ENCODE peak calls at places on chromosomes 11 and 22, in eight cellular contexts. D, X, L, I, C, S, U and A are unnamed samples.

GRCh38 chr11:127470485-127470884 is 469.9 kb upstream of the KIRREL3 start:
- DNase-seq in S (no peak), U (no peak), I (no peak), L (peak; percentile 18), X (no peak), D (no peak), C (no peak), A (no peak)

GRCh38 chr11:16278273-16278672 is 78.1 kb downstream of the SOX6 start:
- DNase-seq in C (no peak), S (no peak), X (no peak), I (no peak), D (no peak), L (no peak), U (no peak), A (no peak)

GRCh38 chr11:76707293-76707825 is 36.8 kb upstream of the LRRC32 start:
- DNase-seq in D (no peak), I (no peak), X (no peak), U (no peak), S (no peak), L (no peak), C (no peak), A (no peak)

GRCh38 chr11:77557553-77557952 is 32.2 kb upstream of the AQP11 start:
- DNase-seq in D (no peak), L (peak; percentile 62), U (no peak), I (no peak), C (no peak), X (no peak), S (no peak), A (no peak)

GRCh38 chr11:101049813-101050212 is 79.8 kb downstream of the PGR start:
- DNase-seq in C (no peak), L (no peak), S (no peak), I (no peak), X (no peak), D (no peak), U (no peak), A (no peak)

GRCh38 chr22:44247923-44248892 is 64.5 kb downstream of the SHISAL1 start:
- DNase-seq in S (no peak), I (no peak), X (no peak), D (no peak), L (no peak), C (no peak), U (no peak), A (peak; percentile 29)

GRCh38 chr11:119624102-119624615 is 104.8 kb downstream of the NECTIN1 start:
- DNase-seq in D (no peak), U (no peak), S (no peak), L (no peak), X (no peak), I (no peak), C (no peak), A (no peak)

GRCh38 chr11:10255388-10256125 is 38.5 kb downstream of the SBF2 start:
- DNase-seq in U (no peak), I (no peak), C (no peak), S (no peak), L (no peak), D (no peak), X (no peak), A (no peak)

GRCh38 chr11:91904792-91905785 is 319.5 kb upstream of the FAT3 start:
- DNase-seq in S (no peak), C (no peak), L (no peak), D (no peak), I (no peak), X (no peak), U (no peak), A (no peak)

GRCh38 chr11:90251599-90251998 is 28.8 kb upstream of the CHORDC1 start:
- DNase-seq in X (no peak), D (no peak), S (no peak), C (no peak), L (no peak), I (no peak), U (no peak), A (no peak)

GRCh38 chr11:55942785-55943392 is 6.7 kb upstream of the OR5I1 start:
- DNase-seq in C (no peak), I (no peak), X (peak; percentile 33), D (no peak), L (peak; percentile 57), S (no peak), U (no peak), A (no peak)

GRCh38 chr11:67376873-67377808 is 3.7 kb upstream of the CLCF1 start:
- DNase-seq in D (peak; percentile 49), U (no peak), I (no peak), X (no peak), S (no peak), L (no peak), C (no peak), A (no peak)

GRCh38 chr11:64759722-64760719 is at the start of gene PYGM:
- DNase-seq in S (no peak), L (no peak), X (peak; percentile 94), D (peak; percentile 92), U (peak; percentile 89), I (no peak), C (no peak), A (no peak)

GRCh38 chr11:7490054-7490453 is 4.7 kb downstream of the OLFML1 start:
- DNase-seq in S (no peak), I (no peak), C (no peak), D (no peak), X (peak; percentile 57), L (no peak), U (no peak), A (no peak)

GRCh38 chr22:27310966-27311665 is 490.4 kb downstream of the MN1 start:
- DNase-seq in I (no peak), S (no peak), U (no peak), L (no peak), X (no peak), D (no peak), C (no peak), A (no peak)

GRCh38 chr11:111736621-111737055 is 29.6 kb downstream of the PPP2R1B start:
- DNase-seq in U (no peak), S (no peak), L (no peak), D (no peak), C (no peak), I (no peak), X (no peak), A (no peak)

GRCh38 chr11:58829736-58830135 is 14.8 kb downstream of the GLYATL2 start:
- DNase-seq in I (no peak), S (no peak), C (no peak), D (no peak), X (no peak), U (no peak), L (no peak), A (no peak)

GRCh38 chr22:32571764-32572163 is 97.2 kb downstream of the FBXO7 start:
- DNase-seq in D (no peak), S (no peak), I (no peak), L (peak; percentile 12), C (no peak), X (no peak), U (no peak), A (no peak)

GRCh38 chr22:29307658-29308147 is 1.3 kb downstream of the GAS2L1 start:
- DNase-seq in U (no peak), X (no peak), S (no peak), L (no peak), C (peak; percentile 36), D (no peak), I (no peak), A (no peak)

GRCh38 chr22:26485991-26486390 is 2.3 kb downstream of the SRRD start:
- DNase-seq in L (no peak), C (no peak), I (no peak), D (no peak), S (no peak), U (no peak), X (no peak), A (no peak)

GRCh38 chr11:76049506-76049905 is 156.8 kb downstream of the WNT11 start:
- DNase-seq in D (no peak), L (no peak), C (no peak), S (no peak), I (no peak), X (no peak), U (no peak), A (no peak)

GRCh38 chr22:46040471-46041465 is 63.8 kb upstream of the WNT7B start:
- DNase-seq in X (no peak), C (no peak), L (no peak), I (no peak), S (no peak), U (peak; percentile 10), D (no peak), A (no peak)

GRCh38 chr11:61890536-61891330 is 612 bp downstream of the FADS3 start:
- DNase-seq in C (no peak), D (peak; percentile 88), L (no peak), X (peak; percentile 64), S (no peak), U (peak; percentile 50), I (no peak), A (peak; percentile 18)

GRCh38 chr11:11038339-11039248 is 180.7 kb upstream of the ZBED5 start:
- DNase-seq in C (no peak), D (no peak), U (no peak), I (no peak), X (no peak), L (no peak), S (no peak), A (no peak)

GRCh38 chr22:23742505-23743264 is 8.2 kb downstream of the ZNF70 start:
- DNase-seq in C (no peak), L (no peak), D (no peak), U (peak; percentile 57), I (no peak), S (no peak), X (no peak), A (no peak)

GRCh38 chr22:47802446-47802845 is 1040.0 kb downstream of the TBC1D22A start:
- DNase-seq in C (no peak), S (no peak), U (no peak), X (no peak), I (no peak), D (no peak), L (no peak), A (no peak)

GRCh38 chr22:39618996-39619530 is 48.5 kb downstream of the CACNA1I start:
- DNase-seq in X (no peak), U (no peak), L (no peak), S (no peak), D (no peak), C (no peak), I (no peak), A (no peak)

GRCh38 chr11:116862101-116862637 is 24.7 kb upstream of the APOA1 start:
- DNase-seq in C (no peak), X (no peak), S (no peak), D (no peak), U (no peak), L (no peak), I (no peak), A (no peak)

GRCh38 chr22:50670914-50671538 is 1.6 kb upstream of the SHANK3 start:
- DNase-seq in U (no peak), C (no peak), D (no peak), X (no peak), L (no peak), S (no peak), I (no peak), A (no peak)

GRCh38 chr22:29890760-29891159 is 7.8 kb downstream of the MTMR3 start:
- DNase-seq in S (no peak), I (no peak), U (no peak), D (no peak), X (no peak), L (no peak), C (no peak), A (no peak)